ENCODE peak calls at places on chromosomes 12 and 14, in four cellular contexts. One of them, this sample, is unnamed.
A peak's percentile ranks its signal among the peaks of the same experiment; 100 is the strongest.

GRCh38 chr12:68481181-68481941 is 129.3 kb upstream of the RAP1B start:
- DNase-seq in HepG2: no peak
- DNase-seq in GM12878: peak; percentile 89
- DNase-seq in H1: no peak
- DNase-seq in this sample: no peak

GRCh38 chr12:107990325-107990724 is 138.8 kb upstream of the WSCD2 start:
- DNase-seq in HepG2: peak; percentile 29
- DNase-seq in GM12878: no peak
- DNase-seq in H1: no peak
- DNase-seq in this sample: peak; percentile 47

GRCh38 chr12:69415471-69416275 is 54.5 kb upstream of the FRS2 start:
- DNase-seq in HepG2: peak; percentile 68
- DNase-seq in GM12878: no peak
- DNase-seq in H1: peak; percentile 31
- DNase-seq in this sample: peak; percentile 55

GRCh38 chr12:57404966-57405640 is 25.7 kb downstream of the R3HDM2 start:
- DNase-seq in HepG2: no peak
- DNase-seq in GM12878: no peak
- DNase-seq in H1: no peak
- DNase-seq in this sample: no peak

GRCh38 chr14:95339301-95339865 is 19.7 kb upstream of the CLMN start:
- DNase-seq in HepG2: peak; percentile 66
- DNase-seq in GM12878: no peak
- DNase-seq in H1: no peak
- DNase-seq in this sample: no peak

GRCh38 chr14:65790185-65790815 is 377.8 kb downstream of the FUT8 start:
- DNase-seq in HepG2: no peak
- DNase-seq in GM12878: no peak
- DNase-seq in H1: no peak
- DNase-seq in this sample: no peak

GRCh38 chr14:47674148-47674545 is 1.3 kb downstream of the MDGA2 start:
- DNase-seq in HepG2: no peak
- DNase-seq in GM12878: no peak
- DNase-seq in H1: no peak
- DNase-seq in this sample: no peak

GRCh38 chr14:90060965-90061848 is 587 bp upstream of the KCNK13 start:
- DNase-seq in HepG2: no peak
- DNase-seq in GM12878: no peak
- DNase-seq in H1: no peak
- DNase-seq in this sample: no peak

GRCh38 chr12:80720516-80720915 is 3.8 kb downstream of the MYF5 start:
- DNase-seq in HepG2: no peak
- DNase-seq in GM12878: no peak
- DNase-seq in H1: no peak
- DNase-seq in this sample: no peak

GRCh38 chr12:39990122-39991101 is 115.5 kb downstream of the SLC2A13 start:
- DNase-seq in HepG2: peak; percentile 28
- DNase-seq in GM12878: peak; percentile 9
- DNase-seq in H1: peak; percentile 10
- DNase-seq in this sample: no peak

GRCh38 chr12:3243376-3244084 is 166.4 kb downstream of the TSPAN9 start:
- DNase-seq in HepG2: no peak
- DNase-seq in GM12878: no peak
- DNase-seq in H1: no peak
- DNase-seq in this sample: no peak

GRCh38 chr14:26917086-26917485 is 319.3 kb upstream of the NOVA1 start:
- DNase-seq in HepG2: peak; percentile 28
- DNase-seq in GM12878: no peak
- DNase-seq in H1: no peak
- DNase-seq in this sample: no peak

GRCh38 chr14:30450620-30451019 is 108.3 kb upstream of the G2E3 start:
- DNase-seq in HepG2: no peak
- DNase-seq in GM12878: no peak
- DNase-seq in H1: no peak
- DNase-seq in this sample: no peak

GRCh38 chr12:62459976-62460375 is 6.7 kb upstream of the MON2 start:
- DNase-seq in HepG2: no peak
- DNase-seq in GM12878: no peak
- DNase-seq in H1: no peak
- DNase-seq in this sample: no peak

GRCh38 chr14:76516884-76517283 is 140.9 kb downstream of the ESRRB start:
- DNase-seq in HepG2: no peak
- DNase-seq in GM12878: no peak
- DNase-seq in H1: no peak
- DNase-seq in this sample: no peak

GRCh38 chr14:76518366-76518765 is 142.4 kb downstream of the ESRRB start:
- DNase-seq in HepG2: no peak
- DNase-seq in GM12878: no peak
- DNase-seq in H1: no peak
- DNase-seq in this sample: no peak

GRCh38 chr14:76510255-76510654 is 134.3 kb downstream of the ESRRB start:
- DNase-seq in HepG2: no peak
- DNase-seq in GM12878: no peak
- DNase-seq in H1: no peak
- DNase-seq in this sample: no peak

GRCh38 chr14:76509291-76509690 is 133.4 kb downstream of the ESRRB start:
- DNase-seq in HepG2: no peak
- DNase-seq in GM12878: no peak
- DNase-seq in H1: no peak
- DNase-seq in this sample: no peak

DNA sequence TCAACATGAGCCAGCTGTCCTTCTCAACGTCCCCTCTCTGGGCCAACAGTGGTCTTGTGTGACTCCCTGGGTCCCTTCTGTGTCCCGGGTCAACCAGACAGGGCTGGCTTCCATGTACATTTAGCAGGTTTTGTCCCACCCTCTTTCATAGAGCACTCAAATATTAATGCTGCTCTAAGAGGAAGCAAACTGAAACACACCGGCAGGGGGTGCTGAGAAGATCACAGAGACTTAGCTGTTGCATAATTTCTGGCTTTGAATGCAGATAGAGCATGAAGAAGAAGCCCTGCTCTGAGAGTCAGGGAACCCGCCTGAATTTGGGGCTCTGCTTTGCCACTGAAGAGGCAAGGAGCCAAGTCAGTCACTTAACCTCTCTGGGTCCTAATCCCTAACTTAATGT is 138.7 kb downstream of the ESRRB start:
- DNase-seq in HepG2: peak; percentile 58
- DNase-seq in GM12878: no peak
- DNase-seq in H1: no peak
- DNase-seq in this sample: no peak
- TF ChIP-seq YY1 in HepG2: no peak
- TF ChIP-seq YY1 in GM12878: no peak
- TF ChIP-seq YY1 in H1: no peak
- TF ChIP-seq YY1 in this sample: no peak

GRCh38 chr14:100065161-100065871 is at the start of gene EVL:
- DNase-seq in HepG2: no peak
- DNase-seq in GM12878: peak; percentile 81
- DNase-seq in H1: no peak
- DNase-seq in this sample: no peak

GRCh38 chr14:100066984-100067383 is 1.8 kb downstream of the EVL start:
- DNase-seq in HepG2: no peak
- DNase-seq in GM12878: no peak
- DNase-seq in H1: no peak
- DNase-seq in this sample: no peak

GRCh38 chr14:100067971-100068959 is 3.0 kb downstream of the EVL start:
- DNase-seq in HepG2: no peak
- DNase-seq in GM12878: peak; percentile 89
- DNase-seq in H1: no peak
- DNase-seq in this sample: no peak

GRCh38 chr14:100067481-100067880 is 2.3 kb downstream of the EVL start:
- DNase-seq in HepG2: no peak
- DNase-seq in GM12878: no peak
- DNase-seq in H1: no peak
- DNase-seq in this sample: no peak

GRCh38 chr14:100065942-100066574 is 836 bp downstream of the EVL start:
- DNase-seq in HepG2: no peak
- DNase-seq in GM12878: peak; percentile 94
- DNase-seq in H1: no peak
- DNase-seq in this sample: no peak
- TF ChIP-seq SUZ12 in HepG2: no peak
- TF ChIP-seq SUZ12 in GM12878: no peak
- TF ChIP-seq SUZ12 in H1: no peak
- TF ChIP-seq SUZ12 in this sample: no peak

DNA sequence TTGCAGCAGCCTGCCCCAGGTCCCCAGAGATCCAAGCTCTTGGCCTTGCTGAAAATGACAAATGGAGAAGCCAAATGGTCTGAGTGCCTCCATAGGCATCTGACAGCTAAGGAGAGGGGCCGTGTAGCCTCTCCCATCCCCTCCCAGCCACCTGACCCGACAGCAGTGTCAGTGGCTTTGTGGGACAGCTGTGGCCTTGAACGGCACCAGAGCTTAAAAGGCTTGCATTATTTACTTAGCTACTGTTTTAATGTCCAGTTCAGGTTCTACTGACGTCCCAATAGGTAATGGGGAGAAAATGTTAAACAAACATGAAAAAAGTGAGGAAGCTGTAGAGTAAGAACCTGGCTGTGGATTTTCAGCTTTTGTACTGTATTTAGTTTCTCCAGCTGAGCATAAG is 49.9 kb downstream of the FOS start:
- DNase-seq in HepG2: peak; percentile 80
- DNase-seq in GM12878: no peak
- DNase-seq in H1: no peak
- DNase-seq in this sample: no peak
- TF ChIP-seq YY1 in HepG2: no peak
- TF ChIP-seq YY1 in GM12878: no peak
- TF ChIP-seq YY1 in H1: no peak
- TF ChIP-seq YY1 in this sample: no peak

DNA sequence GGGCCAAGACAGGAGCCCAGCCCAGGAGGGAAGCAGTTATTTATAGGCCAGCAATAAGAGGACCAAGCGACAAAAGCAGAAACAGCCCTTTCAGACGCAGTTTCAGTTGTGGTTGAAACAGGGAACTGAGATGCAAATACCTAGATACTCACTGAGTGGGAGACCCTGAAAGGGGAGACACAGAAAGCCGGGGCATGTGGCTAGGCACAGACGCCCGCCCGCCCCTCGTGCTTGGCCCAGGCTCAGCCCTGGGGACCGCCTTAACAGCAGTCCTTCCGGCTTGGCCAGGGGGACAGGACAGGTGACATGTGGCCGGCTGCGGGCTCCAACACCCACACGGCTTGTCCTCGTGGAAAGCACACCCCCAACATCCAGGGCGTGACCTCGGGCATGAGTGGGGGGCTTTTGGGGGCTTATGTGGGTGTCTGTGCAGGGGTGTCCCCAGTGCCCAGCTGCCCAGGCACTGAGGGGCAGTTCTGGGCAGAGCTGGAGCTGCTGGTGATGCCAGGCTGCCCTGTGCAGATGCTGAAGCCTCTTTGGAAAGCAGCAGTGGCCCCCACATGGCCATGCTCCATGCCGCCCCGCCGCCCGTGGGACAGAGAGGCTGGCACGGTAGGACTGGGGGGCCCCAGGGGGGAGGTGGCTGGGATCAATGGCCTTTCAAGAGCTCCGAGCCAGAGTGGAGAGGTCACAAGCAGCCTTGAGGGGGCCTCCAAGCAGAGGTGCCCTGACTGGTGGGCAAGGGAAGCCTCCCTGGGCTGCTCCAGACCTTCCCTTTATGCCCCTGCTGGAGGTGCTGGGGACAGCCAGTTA is 2.1 kb downstream of the PLD4 start:
- DNase-seq in HepG2: no peak
- DNase-seq in GM12878: peak; percentile 88
- DNase-seq in H1: no peak
- DNase-seq in this sample: no peak
- TF ChIP-seq SUZ12 in HepG2: no peak
- TF ChIP-seq SUZ12 in GM12878: no peak
- TF ChIP-seq SUZ12 in H1: no peak
- TF ChIP-seq SUZ12 in this sample: no peak

GRCh38 chr12:7078163-7078562 is 14.1 kb downstream of the C1R start:
- DNase-seq in HepG2: no peak
- DNase-seq in GM12878: no peak
- DNase-seq in H1: no peak
- DNase-seq in this sample: no peak

GRCh38 chr12:7081037-7081436 is 11.2 kb downstream of the C1R start:
- DNase-seq in HepG2: no peak
- DNase-seq in GM12878: no peak
- DNase-seq in H1: no peak
- DNase-seq in this sample: no peak

GRCh38 chr12:7079826-7080125 is 12.5 kb downstream of the C1R start:
- DNase-seq in HepG2: no peak
- DNase-seq in GM12878: no peak
- DNase-seq in H1: no peak
- DNase-seq in this sample: no peak

DNA sequence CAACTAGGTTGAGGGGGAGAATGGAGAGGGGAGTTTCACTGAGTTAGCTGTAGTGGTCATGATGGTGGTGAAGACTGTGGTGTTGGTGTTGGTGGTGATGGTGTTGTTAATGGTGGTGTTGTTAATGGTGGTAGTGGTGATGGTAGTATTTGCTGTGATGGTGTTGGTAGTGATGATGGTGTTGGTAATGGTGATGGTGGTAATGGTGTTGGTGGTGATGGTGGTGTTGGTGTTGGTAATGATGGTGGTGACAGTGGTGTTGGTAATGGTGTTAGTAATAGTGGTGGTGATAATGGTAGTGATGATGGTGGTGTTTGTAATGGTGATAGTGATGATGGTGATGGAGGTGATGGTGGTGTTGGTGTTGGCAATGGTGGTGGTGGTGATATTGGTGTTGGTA is 9.1 kb downstream of the C1R start:
- DNase-seq in HepG2: no peak
- DNase-seq in GM12878: no peak
- DNase-seq in H1: no peak
- DNase-seq in this sample: no peak
- TF ChIP-seq YY1 in HepG2: no peak
- TF ChIP-seq YY1 in GM12878: no peak
- TF ChIP-seq YY1 in H1: no peak
- TF ChIP-seq YY1 in this sample: no peak

DNA sequence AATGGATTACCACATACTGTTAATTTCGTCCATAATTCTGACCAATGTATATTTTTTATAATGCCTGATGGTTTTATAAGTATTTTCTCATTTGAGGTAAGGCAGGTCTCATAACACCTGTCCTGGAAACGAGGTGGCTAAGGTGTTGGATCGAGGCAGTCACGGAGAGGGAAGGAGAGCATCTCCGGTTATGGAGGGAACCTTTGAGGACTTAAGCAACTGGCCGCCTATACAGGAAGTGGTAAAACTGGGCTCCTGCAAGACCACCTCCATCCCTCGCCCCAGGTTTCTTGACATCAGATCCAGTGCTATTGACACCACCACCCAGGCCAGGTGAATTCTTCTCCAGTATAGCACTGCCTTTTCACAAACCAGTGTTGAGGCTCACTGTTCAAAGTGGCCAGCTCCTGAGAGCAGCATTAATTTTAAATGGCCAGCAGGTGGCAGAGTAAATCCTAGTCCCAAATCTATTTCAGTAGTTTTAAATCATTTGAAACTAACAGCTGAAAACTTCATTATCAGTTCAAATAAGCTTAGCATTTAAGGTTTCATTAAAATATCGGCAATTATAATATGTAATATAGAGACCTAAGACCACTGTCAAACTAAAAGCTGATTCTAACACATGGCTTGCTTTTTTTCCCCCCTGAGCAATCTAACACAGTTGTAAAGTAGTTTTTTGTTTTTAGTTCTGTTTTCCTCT is 100.8 kb downstream of the PPM1A start:
- DNase-seq in HepG2: peak; percentile 21
- DNase-seq in GM12878: no peak
- DNase-seq in H1: no peak
- DNase-seq in this sample: peak; percentile 13
- TF ChIP-seq SUZ12 in HepG2: no peak
- TF ChIP-seq SUZ12 in GM12878: no peak
- TF ChIP-seq SUZ12 in H1: no peak
- TF ChIP-seq SUZ12 in this sample: no peak

GRCh38 chr12:133165776-133166175 is 15.5 kb upstream of the ZNF268 start:
- DNase-seq in HepG2: no peak
- DNase-seq in GM12878: no peak
- DNase-seq in H1: no peak
- DNase-seq in this sample: no peak
- TF ChIP-seq YY1 in HepG2: no peak
- TF ChIP-seq YY1 in GM12878: no peak
- TF ChIP-seq YY1 in H1: no peak
- TF ChIP-seq YY1 in this sample: no peak